ENCODE peak calls at places on chromosome 22, in five cellular contexts. M is cardiac muscle cell, H is left ventricle myocardium inferior, W is progenitor cell of endocrine pancreas, X is foreskin fibroblast. U is an unnamed sample.

GRCh38 chr22:25362215-25362882 is 142.9 kb downstream of the CRYBB2 start:
- DNase-seq in X (peak), M (peak), H (peak), W (peak), U (peak)

GRCh38 chr22:35705141-35705540 is 12.5 kb upstream of the APOL5 start:
- DNase-seq in X (peak), H (no peak), W (no peak), M (no peak), U (no peak)

GRCh38 chr22:21762712-21763581 is 27.4 kb upstream of the YPEL1 start:
- DNase-seq in X (peak), H (no peak), M (no peak), W (no peak), U (no peak)

GRCh38 chr22:49993649-49994360 is 18.8 kb downstream of the IL17REL start:
- DNase-seq in X (no peak), W (no peak), H (no peak), M (no peak), U (no peak)

GRCh38 chr22:35970601-35971417 is 57.8 kb downstream of the RBFOX2 start:
- DNase-seq in X (no peak), M (no peak), W (no peak), H (no peak), U (no peak)

GRCh38 chr22:28773461-28773867 is 969 bp downstream of the CCDC117 start:
- DNase-seq in M (no peak), H (no peak), X (no peak), W (no peak), U (no peak)

GRCh38 chr22:37164535-37164887 is 14.8 kb upstream of the IL2RB start:
- DNase-seq in W (no peak), X (no peak), M (no peak), H (no peak), U (no peak)

GRCh38 chr22:38051261-38051660 is 5.9 kb upstream of the PICK1 start:
- DNase-seq in X (no peak), M (no peak), W (no peak), H (no peak), U (no peak)

GRCh38 chr22:37633082-37633692 is 6.3 kb upstream of the SH3BP1 start:
- DNase-seq in W (no peak), X (no peak), M (no peak), H (no peak), U (no peak)

GRCh38 chr22:50267591-50268390 is 2.4 kb downstream of the MAPK11 start:
- DNase-seq in M (peak), W (no peak), H (peak), X (peak), U (no peak)

GRCh38 chr22:28759861-28760560 is 12.5 kb upstream of the CCDC117 start:
- DNase-seq in H (no peak), X (peak), M (no peak), W (no peak), U (no peak)

GRCh38 chr22:45321827-45322226 is 12.1 kb downstream of the FAM118A start:
- DNase-seq in X (no peak), W (no peak), M (no peak), H (no peak), U (no peak)

GRCh38 chr22:38523479-38523878 is 17.4 kb upstream of the DDX17 start:
- DNase-seq in X (no peak), W (no peak), H (no peak), M (no peak), U (no peak)

GRCh38 chr22:46660604-46661201 is 40.5 kb downstream of the GRAMD4 start:
- DNase-seq in W (no peak), M (no peak), H (no peak), X (no peak), U (no peak)
- TF ChIP-seq CTCF in W (peak), M (no peak), H (no peak), X (no peak), U (peak)

GRCh38 chr22:47862394-47862793 is 1099.9 kb downstream of the TBC1D22A start:
- DNase-seq in X (no peak), H (no peak), W (no peak), M (no peak), U (no peak)
- TF ChIP-seq CTCF in X (no peak), H (no peak), W (no peak), M (no peak), U (no peak)

GRCh38 chr22:20207277-20208025 is 56.6 kb upstream of the CCDC188 start:
- DNase-seq in X (no peak), M (no peak), H (no peak), W (no peak), U (no peak)

GRCh38 chr22:20205964-20206708 is 55.3 kb upstream of the CCDC188 start:
- DNase-seq in X (peak), H (peak), W (no peak), M (peak), U (no peak)

GRCh38 chr22:20204821-20205220 is 54.0 kb upstream of the CCDC188 start:
- DNase-seq in H (no peak), W (no peak), M (peak), X (peak), U (no peak)

GRCh38 chr22:20205464-20205963 is 54.7 kb upstream of the CCDC188 start:
- DNase-seq in H (no peak), W (no peak), X (no peak), M (no peak), U (no peak)

GRCh38 chr22:20206709-20207215 is 55.9 kb upstream of the CCDC188 start:
- DNase-seq in H (no peak), W (no peak), M (no peak), X (peak), U (no peak)
- TF ChIP-seq CTCF in H (no peak), W (no peak), M (no peak), X (no peak), U (no peak)

DNA sequence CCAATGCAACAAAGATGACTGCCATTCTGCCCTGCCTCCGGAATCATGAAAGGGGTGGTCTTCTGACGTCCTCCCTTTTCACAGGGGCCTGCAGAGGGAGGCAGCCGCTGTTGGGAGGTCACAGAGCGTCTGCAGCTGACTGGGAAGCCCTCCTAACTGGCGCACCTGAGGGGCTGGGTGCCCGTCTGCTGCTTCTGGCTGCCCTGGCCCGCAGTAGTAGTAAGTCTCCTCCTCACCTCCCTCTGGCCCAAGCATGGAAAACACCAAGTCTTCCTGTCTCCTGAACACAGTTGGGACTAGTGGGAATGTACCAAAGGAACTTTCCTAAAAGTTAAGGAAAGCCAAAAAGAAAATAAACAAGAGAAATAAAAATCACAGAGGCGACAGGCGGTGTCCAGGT is 37.2 kb upstream of the CECR2 start:
- DNase-seq in W (no peak), H (no peak), X (no peak), M (no peak), U (no peak)
- TF ChIP-seq CTCF in W (no peak), H (no peak), X (no peak), M (no peak), U (no peak)

GRCh38 chr22:41892721-41893120 is 22.2 kb downstream of the SHISA8 start:
- DNase-seq in W (no peak), H (no peak), X (no peak), M (no peak), U (no peak)

GRCh38 chr22:41885116-41885515 is 29.8 kb downstream of the SHISA8 start:
- DNase-seq in W (no peak), X (no peak), H (no peak), M (no peak), U (no peak)

GRCh38 chr22:41891407-41891806 is 23.5 kb downstream of the SHISA8 start:
- DNase-seq in X (no peak), W (no peak), H (no peak), M (no peak), U (no peak)

GRCh38 chr22:41885576-41885975 is 29.3 kb downstream of the SHISA8 start:
- DNase-seq in M (no peak), X (no peak), W (no peak), H (no peak), U (no peak)

DNA sequence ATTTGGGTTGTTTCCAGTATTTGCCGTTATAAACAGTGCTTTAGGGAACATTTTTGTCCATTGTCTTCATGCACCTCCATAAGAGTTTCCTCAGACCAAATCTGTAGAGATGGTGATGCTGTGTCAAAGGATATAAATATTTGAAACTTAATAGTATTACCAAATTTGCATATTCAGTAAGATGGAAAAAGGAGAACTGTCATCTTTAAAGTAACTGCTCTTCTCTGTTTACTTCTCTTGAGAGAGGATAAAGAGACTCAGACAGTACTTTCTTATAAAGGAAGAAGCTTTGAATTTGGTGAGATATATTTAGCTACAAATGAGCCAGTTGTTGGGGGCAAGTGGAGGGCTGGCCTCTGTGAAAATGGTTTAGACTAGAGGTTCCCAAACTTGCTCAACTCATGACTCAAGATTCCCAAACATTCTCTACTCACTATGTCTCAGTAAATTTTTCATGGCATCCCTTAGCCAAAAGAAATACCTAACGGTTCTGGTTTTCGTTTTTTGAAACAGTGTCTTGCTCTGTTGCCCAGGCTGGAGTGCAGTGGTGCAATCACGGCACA is 26.2 kb downstream of the SHISA8 start:
- DNase-seq in X (peak), M (no peak), H (no peak), W (no peak), U (no peak)
- TF ChIP-seq CTCF in X (no peak), M (no peak), H (no peak), W (no peak), U (no peak)

DNA sequence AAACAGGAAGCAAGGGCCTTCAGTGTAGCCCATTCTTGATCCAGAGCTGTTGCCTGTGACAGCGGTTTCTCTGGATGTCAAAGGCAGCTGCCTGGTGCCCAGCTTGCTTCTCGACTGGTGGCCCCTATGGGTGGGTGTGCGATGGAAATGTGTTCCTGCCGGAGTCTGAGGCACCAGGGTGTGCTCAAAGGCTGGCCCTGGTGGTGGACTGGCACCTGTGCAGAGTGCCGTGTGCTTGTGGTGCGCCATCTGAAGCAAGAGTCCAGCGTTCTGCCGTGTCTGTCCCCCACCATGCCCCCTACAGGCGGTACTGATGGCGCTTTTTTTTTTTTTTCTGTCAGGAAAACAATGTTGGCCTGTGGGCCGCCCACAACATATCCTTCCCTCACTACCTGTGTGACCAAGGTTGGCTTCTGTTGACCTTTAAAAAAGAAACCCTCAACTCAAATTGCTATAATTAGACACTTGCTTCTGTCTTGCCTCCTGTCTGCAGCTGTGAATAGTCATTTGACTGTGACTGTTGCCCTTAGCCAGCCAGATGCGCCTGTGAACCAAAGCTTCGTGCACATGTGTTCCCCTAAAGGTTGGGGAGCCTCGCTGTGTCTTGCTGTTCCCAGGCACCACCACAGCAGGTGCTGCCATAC is 4.7 kb upstream of the RANBP1 start:
- DNase-seq in W (no peak), M (peak), H (peak), X (peak), U (no peak)
- TF ChIP-seq CTCF in W (peak), M (peak), H (peak), X (peak), U (peak)

DNA sequence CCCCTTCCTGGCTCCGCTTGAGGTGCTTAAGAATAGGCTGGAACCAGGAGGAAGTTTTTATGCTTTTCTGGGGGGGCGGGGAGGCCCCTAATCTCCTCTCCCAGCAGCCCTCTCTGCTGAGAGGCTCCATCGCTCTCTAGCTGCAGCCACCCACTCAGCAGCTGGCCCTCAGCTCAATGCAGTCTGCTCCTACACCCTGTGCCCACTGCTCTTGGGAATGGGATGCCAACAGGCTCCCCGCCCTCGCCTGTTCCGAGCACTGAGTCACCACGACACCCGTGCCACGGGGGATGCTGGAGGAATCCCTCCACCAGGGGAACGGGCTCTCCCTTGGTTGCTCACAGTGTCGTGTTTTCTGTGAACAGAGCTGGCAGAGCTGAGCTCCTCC is 23.5 kb upstream of the SUSD2 start:
- DNase-seq in M (no peak), H (no peak), W (no peak), X (no peak), U (no peak)
- TF ChIP-seq CTCF in M (no peak), H (no peak), W (no peak), X (no peak), U (no peak)

GRCh38 chr22:20762233-20762796 is 11.6 kb upstream of the SERPIND1 start:
- DNase-seq in W (no peak), X (no peak), M (no peak), H (no peak), U (no peak)

GRCh38 chr22:20760084-20760483 is 13.8 kb upstream of the SERPIND1 start:
- DNase-seq in M (no peak), H (no peak), W (no peak), X (no peak), U (no peak)

GRCh38 chr22:20756846-20757245 is 17.1 kb upstream of the SERPIND1 start:
- DNase-seq in H (no peak), W (no peak), X (no peak), M (no peak), U (no peak)

GRCh38 chr22:20761536-20761935 is 12.4 kb upstream of the SERPIND1 start:
- DNase-seq in H (no peak), X (peak), M (no peak), W (no peak), U (no peak)

GRCh38 chr22:20758688-20759087 is 15.2 kb upstream of the SERPIND1 start:
- DNase-seq in X (no peak), H (no peak), M (no peak), W (no peak), U (no peak)
- TF ChIP-seq CTCF in X (no peak), H (no peak), M (peak), W (no peak), U (no peak)

U was measured in type B pancreatic cell.